ENCODE peak calls at places on chromosomes 5 and 9, in eight cellular contexts. One of them, this sample, is unnamed.

GRCh38 chr5:141783599-141784296 is 94.5 kb downstream of the PCDH1 start:
- DNase-seq in stimulated activated CD4-positive, alpha-beta T cell treated with anti-CD3 and anti-CD28 coated beads, Interleukin-1b, Interleukin-23, amount 100 ng/mL, for 24 hours: no peak
- DNase-seq in activated CD8-positive, alpha-beta memory T cell treated with anti-CD3 and anti-CD28 coated beads, Interleukin-2, amount 50 U/mL, for 48 hours: no peak
- DNase-seq in aorta: no peak
- DNase-seq in frontal cortex: no peak
- DNase-seq in Calu3: peak
- DNase-seq in cardiac fibroblast: no peak
- DNase-seq in nucleus accumbens: no peak
- DNase-seq in this sample: peak

GRCh38 chr9:97633859-97634485 is 351 bp downstream of the NCBP1 start:
- DNase-seq in stimulated activated CD4-positive, alpha-beta T cell treated with anti-CD3 and anti-CD28 coated beads, Interleukin-1b, Interleukin-23, amount 100 ng/mL, for 24 hours: no peak
- DNase-seq in activated CD8-positive, alpha-beta memory T cell treated with anti-CD3 and anti-CD28 coated beads, Interleukin-2, amount 50 U/mL, for 48 hours: no peak
- DNase-seq in aorta: no peak
- DNase-seq in frontal cortex: no peak
- DNase-seq in Calu3: no peak
- DNase-seq in cardiac fibroblast: no peak
- DNase-seq in nucleus accumbens: no peak
- DNase-seq in this sample: no peak

GRCh38 chr9:70998962-70999361 is 122.5 kb downstream of the TRPM3 start:
- DNase-seq in stimulated activated CD4-positive, alpha-beta T cell treated with anti-CD3 and anti-CD28 coated beads, Interleukin-1b, Interleukin-23, amount 100 ng/mL, for 24 hours: no peak
- DNase-seq in activated CD8-positive, alpha-beta memory T cell treated with anti-CD3 and anti-CD28 coated beads, Interleukin-2, amount 50 U/mL, for 48 hours: no peak
- DNase-seq in aorta: no peak
- DNase-seq in frontal cortex: no peak
- DNase-seq in Calu3: no peak
- DNase-seq in cardiac fibroblast: peak
- DNase-seq in nucleus accumbens: no peak
- DNase-seq in this sample: no peak

GRCh38 chr5:123371575-123372179 is 51.5 kb downstream of the CEP120 start:
- DNase-seq in stimulated activated CD4-positive, alpha-beta T cell treated with anti-CD3 and anti-CD28 coated beads, Interleukin-1b, Interleukin-23, amount 100 ng/mL, for 24 hours: peak
- DNase-seq in activated CD8-positive, alpha-beta memory T cell treated with anti-CD3 and anti-CD28 coated beads, Interleukin-2, amount 50 U/mL, for 48 hours: peak
- DNase-seq in aorta: peak
- DNase-seq in frontal cortex: no peak
- DNase-seq in Calu3: peak
- DNase-seq in cardiac fibroblast: peak
- DNase-seq in nucleus accumbens: no peak
- DNase-seq in this sample: peak

GRCh38 chr9:8432224-8432623 is 632.6 kb upstream of the DMAC1 start:
- DNase-seq in stimulated activated CD4-positive, alpha-beta T cell treated with anti-CD3 and anti-CD28 coated beads, Interleukin-1b, Interleukin-23, amount 100 ng/mL, for 24 hours: no peak
- DNase-seq in activated CD8-positive, alpha-beta memory T cell treated with anti-CD3 and anti-CD28 coated beads, Interleukin-2, amount 50 U/mL, for 48 hours: no peak
- DNase-seq in aorta: no peak
- DNase-seq in frontal cortex: no peak
- DNase-seq in Calu3: no peak
- DNase-seq in cardiac fibroblast: no peak
- DNase-seq in nucleus accumbens: no peak
- DNase-seq in this sample: no peak

GRCh38 chr5:27010646-27011045 is 27.7 kb downstream of the CDH9 start:
- DNase-seq in stimulated activated CD4-positive, alpha-beta T cell treated with anti-CD3 and anti-CD28 coated beads, Interleukin-1b, Interleukin-23, amount 100 ng/mL, for 24 hours: no peak
- DNase-seq in activated CD8-positive, alpha-beta memory T cell treated with anti-CD3 and anti-CD28 coated beads, Interleukin-2, amount 50 U/mL, for 48 hours: no peak
- DNase-seq in aorta: no peak
- DNase-seq in frontal cortex: no peak
- DNase-seq in Calu3: no peak
- DNase-seq in cardiac fibroblast: no peak
- DNase-seq in nucleus accumbens: no peak
- DNase-seq in this sample: no peak

GRCh38 chr9:33106827-33107621 is 30.6 kb upstream of the SMU1 start:
- DNase-seq in stimulated activated CD4-positive, alpha-beta T cell treated with anti-CD3 and anti-CD28 coated beads, Interleukin-1b, Interleukin-23, amount 100 ng/mL, for 24 hours: no peak
- DNase-seq in activated CD8-positive, alpha-beta memory T cell treated with anti-CD3 and anti-CD28 coated beads, Interleukin-2, amount 50 U/mL, for 48 hours: no peak
- DNase-seq in aorta: peak
- DNase-seq in frontal cortex: no peak
- DNase-seq in Calu3: no peak
- DNase-seq in cardiac fibroblast: peak
- DNase-seq in nucleus accumbens: no peak
- DNase-seq in this sample: peak

GRCh38 chr5:80210014-80210413 is 45.8 kb downstream of the SERINC5 start:
- DNase-seq in stimulated activated CD4-positive, alpha-beta T cell treated with anti-CD3 and anti-CD28 coated beads, Interleukin-1b, Interleukin-23, amount 100 ng/mL, for 24 hours: no peak
- DNase-seq in activated CD8-positive, alpha-beta memory T cell treated with anti-CD3 and anti-CD28 coated beads, Interleukin-2, amount 50 U/mL, for 48 hours: no peak
- DNase-seq in aorta: no peak
- DNase-seq in frontal cortex: no peak
- DNase-seq in Calu3: no peak
- DNase-seq in cardiac fibroblast: no peak
- DNase-seq in nucleus accumbens: no peak
- DNase-seq in this sample: no peak

GRCh38 chr9:101399641-101399965 is 952 bp downstream of the ZNF189 start:
- DNase-seq in stimulated activated CD4-positive, alpha-beta T cell treated with anti-CD3 and anti-CD28 coated beads, Interleukin-1b, Interleukin-23, amount 100 ng/mL, for 24 hours: no peak
- DNase-seq in activated CD8-positive, alpha-beta memory T cell treated with anti-CD3 and anti-CD28 coated beads, Interleukin-2, amount 50 U/mL, for 48 hours: no peak
- DNase-seq in aorta: no peak
- DNase-seq in frontal cortex: no peak
- DNase-seq in Calu3: no peak
- DNase-seq in cardiac fibroblast: no peak
- DNase-seq in nucleus accumbens: no peak
- DNase-seq in this sample: no peak

GRCh38 chr5:160269017-160269416 is 39.7 kb downstream of the FABP6 start:
- DNase-seq in stimulated activated CD4-positive, alpha-beta T cell treated with anti-CD3 and anti-CD28 coated beads, Interleukin-1b, Interleukin-23, amount 100 ng/mL, for 24 hours: no peak
- DNase-seq in activated CD8-positive, alpha-beta memory T cell treated with anti-CD3 and anti-CD28 coated beads, Interleukin-2, amount 50 U/mL, for 48 hours: no peak
- DNase-seq in aorta: peak
- DNase-seq in frontal cortex: peak
- DNase-seq in Calu3: peak
- DNase-seq in cardiac fibroblast: peak
- DNase-seq in nucleus accumbens: peak
- DNase-seq in this sample: peak

GRCh38 chr9:112921549-112921948 is 30.9 kb upstream of the SLC46A2 start:
- DNase-seq in stimulated activated CD4-positive, alpha-beta T cell treated with anti-CD3 and anti-CD28 coated beads, Interleukin-1b, Interleukin-23, amount 100 ng/mL, for 24 hours: no peak
- DNase-seq in activated CD8-positive, alpha-beta memory T cell treated with anti-CD3 and anti-CD28 coated beads, Interleukin-2, amount 50 U/mL, for 48 hours: no peak
- DNase-seq in aorta: no peak
- DNase-seq in frontal cortex: no peak
- DNase-seq in Calu3: peak
- DNase-seq in cardiac fibroblast: peak
- DNase-seq in nucleus accumbens: no peak
- DNase-seq in this sample: peak

GRCh38 chr9:128271512-128271911 is 4.3 kb downstream of the GOLGA2 start:
- DNase-seq in stimulated activated CD4-positive, alpha-beta T cell treated with anti-CD3 and anti-CD28 coated beads, Interleukin-1b, Interleukin-23, amount 100 ng/mL, for 24 hours: no peak
- DNase-seq in activated CD8-positive, alpha-beta memory T cell treated with anti-CD3 and anti-CD28 coated beads, Interleukin-2, amount 50 U/mL, for 48 hours: no peak
- DNase-seq in aorta: no peak
- DNase-seq in frontal cortex: no peak
- DNase-seq in Calu3: no peak
- DNase-seq in cardiac fibroblast: no peak
- DNase-seq in nucleus accumbens: no peak
- DNase-seq in this sample: no peak

GRCh38 chr5:93665649-93666048 is 75.8 kb downstream of the POU5F2 start:
- DNase-seq in stimulated activated CD4-positive, alpha-beta T cell treated with anti-CD3 and anti-CD28 coated beads, Interleukin-1b, Interleukin-23, amount 100 ng/mL, for 24 hours: no peak
- DNase-seq in activated CD8-positive, alpha-beta memory T cell treated with anti-CD3 and anti-CD28 coated beads, Interleukin-2, amount 50 U/mL, for 48 hours: no peak
- DNase-seq in aorta: no peak
- DNase-seq in frontal cortex: no peak
- DNase-seq in Calu3: no peak
- DNase-seq in cardiac fibroblast: no peak
- DNase-seq in nucleus accumbens: no peak
- DNase-seq in this sample: no peak

GRCh38 chr5:10442581-10442980 is 902 bp downstream of the ROPN1L start:
- DNase-seq in stimulated activated CD4-positive, alpha-beta T cell treated with anti-CD3 and anti-CD28 coated beads, Interleukin-1b, Interleukin-23, amount 100 ng/mL, for 24 hours: no peak
- DNase-seq in activated CD8-positive, alpha-beta memory T cell treated with anti-CD3 and anti-CD28 coated beads, Interleukin-2, amount 50 U/mL, for 48 hours: no peak
- DNase-seq in aorta: no peak
- DNase-seq in frontal cortex: no peak
- DNase-seq in Calu3: no peak
- DNase-seq in cardiac fibroblast: peak
- DNase-seq in nucleus accumbens: no peak
- DNase-seq in this sample: no peak

GRCh38 chr9:96317335-96317980 is 15.5 kb upstream of the HSD17B3 start:
- DNase-seq in stimulated activated CD4-positive, alpha-beta T cell treated with anti-CD3 and anti-CD28 coated beads, Interleukin-1b, Interleukin-23, amount 100 ng/mL, for 24 hours: peak
- DNase-seq in activated CD8-positive, alpha-beta memory T cell treated with anti-CD3 and anti-CD28 coated beads, Interleukin-2, amount 50 U/mL, for 48 hours: peak
- DNase-seq in aorta: no peak
- DNase-seq in frontal cortex: peak
- DNase-seq in Calu3: peak
- DNase-seq in cardiac fibroblast: peak
- DNase-seq in nucleus accumbens: peak
- DNase-seq in this sample: peak

GRCh38 chr5:36879274-36880033 is 2.9 kb downstream of the NIPBL start:
- DNase-seq in stimulated activated CD4-positive, alpha-beta T cell treated with anti-CD3 and anti-CD28 coated beads, Interleukin-1b, Interleukin-23, amount 100 ng/mL, for 24 hours: no peak
- DNase-seq in activated CD8-positive, alpha-beta memory T cell treated with anti-CD3 and anti-CD28 coated beads, Interleukin-2, amount 50 U/mL, for 48 hours: no peak
- DNase-seq in aorta: no peak
- DNase-seq in frontal cortex: no peak
- DNase-seq in Calu3: no peak
- DNase-seq in cardiac fibroblast: no peak
- DNase-seq in nucleus accumbens: no peak
- DNase-seq in this sample: no peak

GRCh38 chr9:104872959-104873850 is 54.8 kb downstream of the ABCA1 start:
- DNase-seq in stimulated activated CD4-positive, alpha-beta T cell treated with anti-CD3 and anti-CD28 coated beads, Interleukin-1b, Interleukin-23, amount 100 ng/mL, for 24 hours: no peak
- DNase-seq in activated CD8-positive, alpha-beta memory T cell treated with anti-CD3 and anti-CD28 coated beads, Interleukin-2, amount 50 U/mL, for 48 hours: no peak
- DNase-seq in aorta: peak
- DNase-seq in frontal cortex: peak
- DNase-seq in Calu3: no peak
- DNase-seq in cardiac fibroblast: peak
- DNase-seq in nucleus accumbens: no peak
- DNase-seq in this sample: peak

GRCh38 chr5:143148461-143149170 is 254.9 kb downstream of the NR3C1 start:
- DNase-seq in stimulated activated CD4-positive, alpha-beta T cell treated with anti-CD3 and anti-CD28 coated beads, Interleukin-1b, Interleukin-23, amount 100 ng/mL, for 24 hours: no peak
- DNase-seq in activated CD8-positive, alpha-beta memory T cell treated with anti-CD3 and anti-CD28 coated beads, Interleukin-2, amount 50 U/mL, for 48 hours: no peak
- DNase-seq in aorta: no peak
- DNase-seq in frontal cortex: no peak
- DNase-seq in Calu3: no peak
- DNase-seq in cardiac fibroblast: peak
- DNase-seq in nucleus accumbens: no peak
- DNase-seq in this sample: no peak

GRCh38 chr5:35924122-35924949 is 14.1 kb downstream of the CAPSL start:
- DNase-seq in stimulated activated CD4-positive, alpha-beta T cell treated with anti-CD3 and anti-CD28 coated beads, Interleukin-1b, Interleukin-23, amount 100 ng/mL, for 24 hours: no peak
- DNase-seq in activated CD8-positive, alpha-beta memory T cell treated with anti-CD3 and anti-CD28 coated beads, Interleukin-2, amount 50 U/mL, for 48 hours: no peak
- DNase-seq in aorta: no peak
- DNase-seq in frontal cortex: no peak
- DNase-seq in Calu3: no peak
- DNase-seq in cardiac fibroblast: peak
- DNase-seq in nucleus accumbens: no peak
- DNase-seq in this sample: no peak

GRCh38 chr5:128905225-128906110 is 59.8 kb upstream of the SLC27A6 start:
- DNase-seq in stimulated activated CD4-positive, alpha-beta T cell treated with anti-CD3 and anti-CD28 coated beads, Interleukin-1b, Interleukin-23, amount 100 ng/mL, for 24 hours: no peak
- DNase-seq in activated CD8-positive, alpha-beta memory T cell treated with anti-CD3 and anti-CD28 coated beads, Interleukin-2, amount 50 U/mL, for 48 hours: no peak
- DNase-seq in aorta: no peak
- DNase-seq in frontal cortex: peak
- DNase-seq in Calu3: peak
- DNase-seq in cardiac fibroblast: peak
- DNase-seq in nucleus accumbens: no peak
- DNase-seq in this sample: no peak